ENCODE peak calls at places on chromosomes 11 and 22, in five cellular contexts. I is CD8-positive, alpha-beta T cell; A is cardiac muscle cell; D is neuronal stem cell; L is thoracic aorta. E is an unnamed sample. For H3K4me1, the result is how much of the 10 kb centered on the place peaks cover.

GRCh38 chr11:45086526-45086925 is 59.9 kb upstream of the PRDM11 start:
- DNase-seq in I (no peak), A (no peak), D (no peak), L (no peak), E (no peak)

GRCh38 chr11:77211040-77211451 is 83.0 kb downstream of the MYO7A start:
- DNase-seq in I (no peak), A (no peak), D (no peak), L (no peak), E (no peak)

GRCh38 chr22:38086001-38086845 is 2.2 kb upstream of the SLC16A8 start:
- DNase-seq in I (no peak), A (no peak), D (no peak), L (no peak), E (no peak)

GRCh38 chr11:71367756-71368155 is 80.4 kb downstream of the DHCR7 start:
- DNase-seq in I (no peak), A (no peak), D (no peak), L (no peak), E (no peak)

GRCh38 chr22:28620244-28620922 is 59.3 kb downstream of the TTC28 start:
- DNase-seq in I (no peak), A (no peak), D (no peak), L (no peak), E (no peak)

GRCh38 chr22:32020117-32020516 is 22.9 kb upstream of the SLC5A1 start:
- DNase-seq in I (no peak), A (no peak), D (no peak), L (no peak), E (no peak)

GRCh38 chr11:28089378-28089777 is 18.6 kb downstream of the KIF18A start:
- DNase-seq in I (no peak), A (no peak), D (no peak), L (no peak), E (no peak)

GRCh38 chr11:2103666-2104523 is 35.3 kb downstream of the IGF2 start:
- DNase-seq in I (no peak), A (no peak), D (no peak), L (no peak), E (no peak)

GRCh38 chr11:12019337-12019736 is 10.9 kb upstream of the DKK3 start:
- DNase-seq in I (no peak), A (no peak), D (no peak), L (no peak), E (no peak)

GRCh38 chr11:6022954-6023353 is 7.6 kb downstream of the OR56A1 start:
- DNase-seq in I (no peak), A (peak), D (peak), L (no peak), E (no peak)

DNA sequence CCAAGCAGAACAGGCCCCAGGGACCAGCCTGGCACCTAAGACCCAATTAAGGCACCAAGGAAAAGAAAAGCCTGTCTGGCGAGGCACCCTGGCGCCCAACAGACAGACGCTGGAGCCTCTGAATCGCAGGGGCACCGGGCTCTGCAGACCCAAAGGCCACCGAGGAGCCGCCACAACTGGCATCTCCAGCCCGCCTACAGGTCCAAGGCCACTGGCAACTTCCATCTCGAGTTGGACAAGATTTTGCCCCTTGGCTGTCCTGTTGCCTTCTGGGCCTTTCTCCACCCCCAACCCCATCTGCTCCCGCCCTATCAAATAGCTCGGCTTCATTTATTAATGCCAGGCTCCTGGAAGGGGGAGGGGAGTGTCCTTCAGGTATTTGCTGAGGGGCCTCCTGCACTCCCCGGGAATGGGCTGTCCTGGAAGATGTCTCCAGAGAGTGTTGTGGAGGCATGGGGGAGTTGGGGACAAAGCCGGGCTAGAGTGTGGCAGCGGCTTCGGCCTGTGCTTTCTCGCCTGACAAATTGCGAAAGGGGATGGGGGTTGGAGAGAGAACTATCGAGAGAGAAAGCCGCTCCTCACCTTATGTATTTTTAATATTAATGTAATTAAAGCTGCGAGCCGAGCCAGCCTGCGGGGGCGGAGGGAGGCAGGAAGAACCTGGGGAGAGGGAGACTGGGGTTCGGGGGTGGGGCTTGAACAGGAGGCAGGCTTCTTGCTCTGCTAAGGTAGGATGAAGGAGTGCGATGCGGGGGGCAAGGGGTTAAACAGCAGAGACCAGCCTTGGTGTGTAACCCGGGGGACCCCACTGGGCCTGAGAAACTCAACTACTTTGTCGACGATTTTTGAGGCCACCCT is 2.0 kb downstream of the DSCAML1 start:
- DNase-seq in I (no peak), A (no peak), D (no peak), L (no peak), E (no peak)
- H3K4me1 ChIP-seq in I (under half), A (under half), D (under half), L (under half), E (under half)

GRCh38 chr11:861105-861479 is 18.4 kb downstream of the TSPAN4 start:
- DNase-seq in I (no peak), A (no peak), D (no peak), L (no peak), E (no peak)
- H3K4me1 ChIP-seq in I (under half), A (under half), D (under half), L (under half), E (under half)

GRCh38 chr11:19795082-19795481 is 82.4 kb downstream of the NAV2 start:
- DNase-seq in I (no peak), A (no peak), D (no peak), L (no peak), E (no peak)
- H3K4me1 ChIP-seq in I (under half), A (under half), D (under half), L (half or more), E (under half)

GRCh38 chr22:35915477-35916013 is 113.1 kb downstream of the RBFOX2 start:
- DNase-seq in I (no peak), A (no peak), D (no peak), L (no peak), E (no peak)

GRCh38 chr22:35918466-35918865 is 110.2 kb downstream of the RBFOX2 start:
- DNase-seq in I (no peak), A (no peak), D (no peak), L (no peak), E (no peak)

GRCh38 chr22:35919002-35919542 is 109.6 kb downstream of the RBFOX2 start:
- DNase-seq in I (no peak), A (no peak), D (no peak), L (no peak), E (no peak)

GRCh38 chr22:35914665-35915476 is 113.8 kb downstream of the RBFOX2 start:
- DNase-seq in I (no peak), A (peak), D (peak), L (peak), E (no peak)

GRCh38 chr22:35917651-35918050 is 111.0 kb downstream of the RBFOX2 start:
- DNase-seq in I (no peak), A (no peak), D (no peak), L (no peak), E (no peak)
- H3K4me1 ChIP-seq in I (under half), A (half or more), D (under half), L (half or more), E (under half)

DNA sequence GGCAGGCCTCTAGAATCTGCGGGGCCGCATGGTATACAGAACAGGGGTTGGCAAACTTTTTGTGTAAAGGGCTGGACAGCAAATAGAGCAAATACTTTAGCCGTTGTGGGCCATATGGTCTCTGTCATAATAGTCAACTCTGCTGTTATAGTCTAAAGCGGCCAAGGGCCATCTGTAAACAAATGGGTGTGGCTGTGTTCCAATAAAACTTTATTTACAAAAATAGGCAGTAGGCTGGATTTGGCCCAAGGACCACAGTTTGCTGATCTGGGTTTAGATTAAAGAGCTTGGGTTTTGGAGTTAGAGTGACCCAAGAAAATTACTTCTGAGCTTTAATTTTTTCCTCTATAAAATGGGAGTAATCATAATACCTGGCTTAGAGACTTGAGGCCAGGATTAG is 32.7 kb downstream of the FBLN1 start:
- DNase-seq in I (no peak), A (no peak), D (no peak), L (no peak), E (no peak)
- H3K4me1 ChIP-seq in I (under half), A (under half), D (under half), L (half or more), E (under half)

GRCh38 chr11:125078516-125079140 is 15.5 kb downstream of the SLC37A2 start:
- DNase-seq in I (no peak), A (no peak), D (no peak), L (no peak), E (no peak)
- H3K4me1 ChIP-seq in I (under half), A (under half), D (under half), L (under half), E (under half)

GRCh38 chr11:90176069-90176468 is 41.6 kb downstream of the NAALAD2 start:
- DNase-seq in I (no peak), A (no peak), D (no peak), L (no peak), E (no peak)

GRCh38 chr11:90168571-90168970 is 34.1 kb downstream of the NAALAD2 start:
- DNase-seq in I (no peak), A (no peak), D (no peak), L (no peak), E (no peak)

GRCh38 chr11:90171359-90171758 is 36.9 kb downstream of the NAALAD2 start:
- DNase-seq in I (no peak), A (no peak), D (no peak), L (no peak), E (no peak)
- H3K4me1 ChIP-seq in I (under half), A (under half), D (under half), L (under half), E (under half)

GRCh38 chr22:50206599-50206998 is 5.8 kb downstream of the SELENOO start:
- DNase-seq in I (no peak), A (peak), D (no peak), L (no peak), E (no peak)
- H3K4me1 ChIP-seq in I (under half), A (under half), D (under half), L (under half), E (under half)

DNA sequence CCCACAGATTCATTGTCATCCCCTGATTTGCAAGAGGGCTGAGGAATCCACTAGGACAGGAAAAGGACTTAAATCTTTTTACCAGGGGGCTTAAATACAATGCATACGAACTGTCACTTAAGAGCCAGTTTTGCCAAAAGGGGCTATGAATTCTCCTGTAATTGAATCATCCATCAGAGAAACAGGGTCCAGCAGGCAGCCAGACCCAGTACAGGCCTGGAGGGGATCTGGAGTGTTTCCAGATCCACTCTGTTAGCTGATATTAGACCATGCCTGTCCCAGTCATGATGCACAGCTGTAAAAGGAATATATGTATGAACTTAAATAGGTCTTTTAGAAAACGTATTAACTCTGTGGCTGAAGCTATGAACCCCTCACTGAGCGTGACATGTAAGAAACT is 53.8 kb upstream of the PRSS23 start:
- DNase-seq in I (no peak), A (no peak), D (no peak), L (no peak), E (no peak)
- H3K4me1 ChIP-seq in I (under half), A (under half), D (under half), L (under half), E (under half)

GRCh38 chr22:46058591-46059519 is 81.9 kb upstream of the WNT7B start:
- DNase-seq in I (no peak), A (no peak), D (no peak), L (no peak), E (no peak)
- H3K4me1 ChIP-seq in I (under half), A (under half), D (under half), L (half or more), E (under half)

E was measured in mucosa of descending colon.